ENCODE peak calls at places on chromosomes 6 and 20, in eight cellular contexts. One of them, this sample, is unnamed.

GRCh38 chr6:36089048-36089447 is 41.3 kb upstream of the MAPK13 start:
- DNase-seq in GM12878: no peak
- DNase-seq in mesendoderm: no peak
- DNase-seq in HCT116: no peak
- DNase-seq in HepG2: no peak
- DNase-seq in astrocyte: no peak
- DNase-seq in PC-3: no peak
- DNase-seq in mesenchymal stem cell: no peak
- DNase-seq in this sample: no peak

GRCh38 chr6:148082044-148082443 is 260.6 kb upstream of the SASH1 start:
- DNase-seq in HepG2: no peak
- DNase-seq in mesenchymal stem cell: no peak
- DNase-seq in HCT116: no peak
- DNase-seq in GM12878: no peak
- DNase-seq in PC-3: no peak
- DNase-seq in mesendoderm: no peak
- DNase-seq in astrocyte: no peak
- DNase-seq in this sample: no peak

GRCh38 chr20:32674362-32674789 is 635 bp upstream of the C20orf203 start:
- DNase-seq in HCT116: peak; percentile 40
- DNase-seq in PC-3: peak; percentile 82
- DNase-seq in mesenchymal stem cell: peak; percentile 47
- DNase-seq in GM12878: no peak
- DNase-seq in mesendoderm: peak; percentile 61
- DNase-seq in astrocyte: peak; percentile 23
- DNase-seq in HepG2: peak; percentile 64
- DNase-seq in this sample: peak; percentile 85

GRCh38 chr6:118495639-118496296 is 52.3 kb upstream of the PLN start:
- DNase-seq in HCT116: peak; percentile 85
- DNase-seq in mesendoderm: no peak
- DNase-seq in mesenchymal stem cell: peak; percentile 6
- DNase-seq in GM12878: no peak
- DNase-seq in astrocyte: peak; percentile 82
- DNase-seq in PC-3: peak; percentile 21
- DNase-seq in HepG2: peak; percentile 35
- DNase-seq in this sample: no peak

GRCh38 chr20:57179265-57179664 is 87.2 kb downstream of the BMP7 start:
- DNase-seq in mesenchymal stem cell: no peak
- DNase-seq in mesendoderm: no peak
- DNase-seq in HepG2: no peak
- DNase-seq in astrocyte: no peak
- DNase-seq in PC-3: no peak
- DNase-seq in HCT116: no peak
- DNase-seq in GM12878: no peak
- DNase-seq in this sample: peak; percentile 66

GRCh38 chr20:45235995-45236394 is 14.8 kb downstream of the SEMG2 start:
- DNase-seq in mesendoderm: peak; percentile 68
- DNase-seq in astrocyte: no peak
- DNase-seq in PC-3: peak; percentile 67
- DNase-seq in mesenchymal stem cell: no peak
- DNase-seq in GM12878: no peak
- DNase-seq in HCT116: no peak
- DNase-seq in HepG2: no peak
- DNase-seq in this sample: peak; percentile 86

GRCh38 chr6:13466304-13467215 is 20.8 kb downstream of the GFOD1 start:
- DNase-seq in mesenchymal stem cell: no peak
- DNase-seq in PC-3: no peak
- DNase-seq in astrocyte: no peak
- DNase-seq in mesendoderm: no peak
- DNase-seq in HCT116: peak; percentile 36
- DNase-seq in GM12878: no peak
- DNase-seq in HepG2: no peak
- DNase-seq in this sample: peak; percentile 30

GRCh38 chr20:51529758-51530157 is 12.8 kb downstream of the NFATC2 start:
- DNase-seq in PC-3: no peak
- DNase-seq in mesenchymal stem cell: no peak
- DNase-seq in HepG2: no peak
- DNase-seq in astrocyte: no peak
- DNase-seq in mesendoderm: no peak
- DNase-seq in HCT116: no peak
- DNase-seq in GM12878: no peak
- DNase-seq in this sample: no peak

GRCh38 chr6:52509281-52510212 is 67.3 kb downstream of the TRAM2 start:
- DNase-seq in HCT116: no peak
- DNase-seq in HepG2: no peak
- DNase-seq in mesenchymal stem cell: no peak
- DNase-seq in astrocyte: peak; percentile 36
- DNase-seq in mesendoderm: no peak
- DNase-seq in GM12878: no peak
- DNase-seq in PC-3: no peak
- DNase-seq in this sample: no peak

GRCh38 chr6:27312146-27312949 is at the start of gene POM121L2:
- DNase-seq in HCT116: no peak
- DNase-seq in mesenchymal stem cell: peak; percentile 35
- DNase-seq in astrocyte: peak; percentile 13
- DNase-seq in GM12878: no peak
- DNase-seq in HepG2: peak; percentile 71
- DNase-seq in mesendoderm: peak; percentile 92
- DNase-seq in PC-3: peak; percentile 92
- DNase-seq in this sample: peak; percentile 94

GRCh38 chr6:170162011-170162770 is 128.7 kb downstream of the DLL1 start:
- DNase-seq in mesendoderm: no peak
- DNase-seq in HepG2: no peak
- DNase-seq in HCT116: no peak
- DNase-seq in GM12878: no peak
- DNase-seq in PC-3: no peak
- DNase-seq in astrocyte: no peak
- DNase-seq in mesenchymal stem cell: no peak
- DNase-seq in this sample: no peak

GRCh38 chr6:169650241-169650958 is 51.4 kb downstream of the WDR27 start:
- DNase-seq in HCT116: no peak
- DNase-seq in astrocyte: no peak
- DNase-seq in HepG2: no peak
- DNase-seq in mesendoderm: no peak
- DNase-seq in mesenchymal stem cell: no peak
- DNase-seq in GM12878: no peak
- DNase-seq in PC-3: no peak
- DNase-seq in this sample: no peak

GRCh38 chr6:35237466-35237865 is 22.1 kb upstream of the ZNF76 start:
- DNase-seq in mesenchymal stem cell: no peak
- DNase-seq in HepG2: no peak
- DNase-seq in HCT116: no peak
- DNase-seq in PC-3: no peak
- DNase-seq in GM12878: no peak
- DNase-seq in astrocyte: no peak
- DNase-seq in mesendoderm: no peak
- DNase-seq in this sample: no peak

GRCh38 chr20:53003420-53003819 is 31.3 kb downstream of the TSHZ2 start:
- DNase-seq in HCT116: no peak
- DNase-seq in astrocyte: peak; percentile 96
- DNase-seq in mesendoderm: no peak
- DNase-seq in GM12878: no peak
- DNase-seq in PC-3: no peak
- DNase-seq in mesenchymal stem cell: no peak
- DNase-seq in HepG2: no peak
- DNase-seq in this sample: no peak

GRCh38 chr20:62134735-62135231 is 8.4 kb downstream of the PSMA7 start:
- DNase-seq in mesenchymal stem cell: peak; percentile 36
- DNase-seq in HCT116: no peak
- DNase-seq in astrocyte: no peak
- DNase-seq in PC-3: no peak
- DNase-seq in mesendoderm: no peak
- DNase-seq in GM12878: no peak
- DNase-seq in HepG2: peak; percentile 88
- DNase-seq in this sample: no peak

GRCh38 chr6:148934534-148934933 is 187.7 kb downstream of the UST start:
- DNase-seq in GM12878: no peak
- DNase-seq in PC-3: peak; percentile 5
- DNase-seq in mesendoderm: no peak
- DNase-seq in mesenchymal stem cell: peak; percentile 13
- DNase-seq in HepG2: no peak
- DNase-seq in HCT116: no peak
- DNase-seq in astrocyte: peak; percentile 35
- DNase-seq in this sample: no peak

GRCh38 chr20:1857403-1857941 is 37.7 kb upstream of the SIRPA start:
- DNase-seq in PC-3: no peak
- DNase-seq in HepG2: no peak
- DNase-seq in mesendoderm: peak; percentile 81
- DNase-seq in mesenchymal stem cell: no peak
- DNase-seq in astrocyte: no peak
- DNase-seq in HCT116: no peak
- DNase-seq in GM12878: no peak
- DNase-seq in this sample: no peak

GRCh38 chr20:53434662-53435061 is 159.0 kb downstream of the ZNF217 start:
- DNase-seq in PC-3: no peak
- DNase-seq in astrocyte: no peak
- DNase-seq in HCT116: no peak
- DNase-seq in GM12878: no peak
- DNase-seq in HepG2: no peak
- DNase-seq in mesenchymal stem cell: no peak
- DNase-seq in mesendoderm: no peak
- DNase-seq in this sample: no peak

GRCh38 chr6:4394786-4395185 is 259.4 kb upstream of the ECI2 start:
- DNase-seq in PC-3: peak; percentile 31
- DNase-seq in HepG2: no peak
- DNase-seq in HCT116: no peak
- DNase-seq in mesenchymal stem cell: peak; percentile 51
- DNase-seq in astrocyte: no peak
- DNase-seq in GM12878: no peak
- DNase-seq in mesendoderm: no peak
- DNase-seq in this sample: no peak

GRCh38 chr6:167113935-167114910 is 8.7 kb upstream of the CCR6 start:
- DNase-seq in astrocyte: no peak
- DNase-seq in PC-3: no peak
- DNase-seq in GM12878: peak; percentile 93
- DNase-seq in HepG2: no peak
- DNase-seq in HCT116: no peak
- DNase-seq in mesendoderm: no peak
- DNase-seq in mesenchymal stem cell: no peak
- DNase-seq in this sample: no peak

GRCh38 chr20:34074101-34074760 is 37.8 kb downstream of the EIF2S2 start:
- DNase-seq in HepG2: no peak
- DNase-seq in mesendoderm: peak; percentile 69
- DNase-seq in mesenchymal stem cell: peak; percentile 22
- DNase-seq in GM12878: no peak
- DNase-seq in astrocyte: no peak
- DNase-seq in PC-3: peak; percentile 40
- DNase-seq in HCT116: no peak
- DNase-seq in this sample: no peak

DNA sequence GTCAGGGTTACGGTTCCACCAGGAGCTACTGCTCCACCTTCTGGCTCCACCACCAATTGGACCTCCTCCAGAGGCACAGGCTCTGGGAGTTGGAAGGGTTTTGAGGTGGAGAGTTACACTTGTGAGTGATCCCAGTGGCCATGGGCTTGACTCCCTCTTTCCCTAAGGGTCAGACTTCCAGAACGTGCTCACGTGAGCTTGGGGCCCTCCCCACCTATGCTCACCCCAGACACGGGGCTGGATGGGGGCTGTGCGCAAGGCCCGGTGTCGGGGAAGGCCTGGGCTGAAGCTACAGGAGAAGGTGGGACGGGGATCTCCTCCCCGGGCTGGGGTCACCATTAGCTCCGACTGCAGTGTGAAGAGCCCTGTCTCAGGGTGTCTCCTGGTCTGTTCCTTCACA is 1.4 kb downstream of the AGER start:
- DNase-seq in mesendoderm: no peak
- DNase-seq in mesenchymal stem cell: no peak
- DNase-seq in HepG2: no peak
- DNase-seq in GM12878: no peak
- DNase-seq in HCT116: no peak
- DNase-seq in PC-3: no peak
- DNase-seq in astrocyte: no peak
- DNase-seq in this sample: no peak
- H3K4me1 ChIP-seq in mesendoderm: peaks cover 4% of the 10 kb centered on the region
- H3K4me1 ChIP-seq in mesenchymal stem cell: peaks cover 17% of the 10 kb centered on the region
- H3K4me1 ChIP-seq in HepG2: peaks cover 14% of the 10 kb centered on the region
- H3K4me1 ChIP-seq in GM12878: peaks cover 17% of the 10 kb centered on the region
- H3K4me1 ChIP-seq in HCT116: peaks cover 4% of the 10 kb centered on the region
- H3K4me1 ChIP-seq in PC-3: peaks cover 8% of the 10 kb centered on the region
- H3K4me1 ChIP-seq in astrocyte: peaks cover 11% of the 10 kb centered on the region
- H3K4me1 ChIP-seq in this sample: no peaks in the 10 kb centered on the region

GRCh38 chr6:56851541-56852248 is 103.2 kb upstream of the BEND6 start:
- DNase-seq in PC-3: peak; percentile 77
- DNase-seq in mesendoderm: peak; percentile 94
- DNase-seq in HepG2: peak; percentile 72
- DNase-seq in GM12878: peak; percentile 89
- DNase-seq in mesenchymal stem cell: peak; percentile 94
- DNase-seq in astrocyte: peak; percentile 86
- DNase-seq in HCT116: no peak
- DNase-seq in this sample: peak; percentile 78
- H3K9ac ChIP-seq in PC-3: no peak overlapping the region
- H3K9ac ChIP-seq in mesendoderm: peak overlapping the region; percentile 50
- H3K9ac ChIP-seq in HepG2: no peak overlapping the region
- H3K9ac ChIP-seq in GM12878: peak overlapping the region; percentile 64
- H3K9ac ChIP-seq in mesenchymal stem cell: peak overlapping the region; percentile 89
- H3K9ac ChIP-seq in astrocyte: peak overlapping the region; percentile 93
- H3K9ac ChIP-seq in HCT116: no peak overlapping the region
- H3K9ac ChIP-seq in this sample: no peak overlapping the region

GRCh38 chr6:220312-220711 is 72.0 kb upstream of the DUSP22 start:
- DNase-seq in mesendoderm: no peak
- DNase-seq in astrocyte: no peak
- DNase-seq in GM12878: no peak
- DNase-seq in PC-3: no peak
- DNase-seq in HCT116: no peak
- DNase-seq in HepG2: peak; percentile 88
- DNase-seq in mesenchymal stem cell: no peak
- DNase-seq in this sample: no peak
- H3K4me3 ChIP-seq in mesendoderm: no peak overlapping the region
- H3K4me3 ChIP-seq in astrocyte: no peak overlapping the region
- H3K4me3 ChIP-seq in GM12878: no peak overlapping the region
- H3K4me3 ChIP-seq in PC-3: no peak overlapping the region
- H3K4me3 ChIP-seq in HCT116: no peak overlapping the region
- H3K4me3 ChIP-seq in HepG2: peak overlapping the region; percentile 59
- H3K4me3 ChIP-seq in mesenchymal stem cell: no peak overlapping the region
- H3K4me3 ChIP-seq in this sample: no peak overlapping the region

DNA sequence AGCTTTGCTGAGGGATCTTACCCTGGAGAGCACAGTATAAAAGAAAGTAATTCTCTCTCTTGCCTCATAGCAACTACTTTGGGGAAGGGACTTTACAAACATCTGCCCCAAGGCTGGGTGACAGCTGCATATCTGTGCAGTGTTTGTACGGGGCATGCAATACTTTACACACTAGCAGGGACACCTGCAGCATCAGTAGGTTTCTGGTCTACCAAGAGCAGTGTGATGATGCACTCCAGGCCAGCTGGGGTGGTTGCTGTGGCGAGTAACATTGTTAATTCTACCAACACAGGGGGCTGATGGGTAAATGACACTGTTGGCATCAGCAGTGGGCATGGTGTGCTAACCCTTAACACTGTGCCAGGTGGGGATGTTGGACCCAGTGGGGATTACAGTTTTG is 48.0 kb downstream of the ADTRP start:
- DNase-seq in GM12878: peak; percentile 65
- DNase-seq in HCT116: no peak
- DNase-seq in mesenchymal stem cell: no peak
- DNase-seq in mesendoderm: no peak
- DNase-seq in astrocyte: no peak
- DNase-seq in HepG2: no peak
- DNase-seq in PC-3: no peak
- DNase-seq in this sample: no peak
- H3K4me1 ChIP-seq in GM12878: peaks cover 43% of the 10 kb centered on the region
- H3K4me1 ChIP-seq in HCT116: no peaks in the 10 kb centered on the region
- H3K4me1 ChIP-seq in mesenchymal stem cell: peaks cover 1% of the 10 kb centered on the region
- H3K4me1 ChIP-seq in mesendoderm: no peaks in the 10 kb centered on the region
- H3K4me1 ChIP-seq in astrocyte: no peaks in the 10 kb centered on the region
- H3K4me1 ChIP-seq in HepG2: peaks cover 13% of the 10 kb centered on the region
- H3K4me1 ChIP-seq in PC-3: peaks cover 9% of the 10 kb centered on the region
- H3K4me1 ChIP-seq in this sample: peaks cover 5% of the 10 kb centered on the region

GRCh38 chr6:122779672-122780066 is at the start of gene FABP7:
- DNase-seq in GM12878: no peak
- DNase-seq in mesendoderm: no peak
- DNase-seq in HepG2: no peak
- DNase-seq in HCT116: no peak
- DNase-seq in astrocyte: no peak
- DNase-seq in PC-3: no peak
- DNase-seq in mesenchymal stem cell: no peak
- DNase-seq in this sample: no peak
- H3K9ac ChIP-seq in GM12878: no peak within 1 kb of the TSS
- H3K9ac ChIP-seq in mesendoderm: no peak within 1 kb of the TSS
- H3K9ac ChIP-seq in HepG2: no peak within 1 kb of the TSS
- H3K9ac ChIP-seq in HCT116: no peak within 1 kb of the TSS
- H3K9ac ChIP-seq in astrocyte: peak within 1 kb of the TSS; percentile 16
- H3K9ac ChIP-seq in PC-3: no peak within 1 kb of the TSS
- H3K9ac ChIP-seq in mesenchymal stem cell: no peak within 1 kb of the TSS
- H3K9ac ChIP-seq in this sample: no peak within 1 kb of the TSS